ENCODE peak calls at places on chromosomes 2 and 18, in six cellular contexts. A is mesothelial cell of epicardium, B is left cardiac atrium, N is stomach, S is HTR-8/SVneo, C is AG08396. H is an unnamed sample.

GRCh38 chr2:236627846-236628245 is 58.2 kb downstream of the ACKR3 start:
- DNase-seq in A (peak), B (no peak), N (no peak), S (no peak), C (no peak), H (no peak)

GRCh38 chr18:74724186-74724585 is 126.5 kb downstream of the ZNF407 start:
- DNase-seq in A (no peak), B (no peak), N (no peak), S (no peak), C (peak), H (no peak)

GRCh38 chr2:213920014-213920413 is 490.8 kb upstream of the VWC2L start:
- DNase-seq in A (no peak), B (no peak), N (no peak), S (no peak), C (no peak), H (no peak)

GRCh38 chr2:127197475-127198385 is 22.4 kb downstream of the CYP27C1 start:
- DNase-seq in A (peak), B (peak), N (peak), S (peak), C (peak), H (peak)

GRCh38 chr2:229611360-229611759 is 103.0 kb downstream of the DNER start:
- DNase-seq in A (no peak), B (no peak), N (no peak), S (no peak), C (no peak), H (no peak)

GRCh38 chr18:12057419-12058039 is 36.1 kb upstream of the ANKRD62 start:
- DNase-seq in A (no peak), B (no peak), N (no peak), S (no peak), C (no peak), H (no peak)

GRCh38 chr18:43978174-43978573 is 700.9 kb upstream of the SYT4 start:
- DNase-seq in A (no peak), B (no peak), N (no peak), S (no peak), C (no peak), H (no peak)

GRCh38 chr18:54776282-54776977 is 51.8 kb upstream of the RAB27B start:
- DNase-seq in A (no peak), B (peak), N (no peak), S (peak), C (peak), H (peak)

GRCh38 chr2:208638059-208638458 is 231.5 kb downstream of the PTH2R start:
- DNase-seq in A (no peak), B (no peak), N (no peak), S (no peak), C (no peak), H (peak)

GRCh38 chr18:3703732-3704176 is 253.8 kb downstream of the TGIF1 start:
- DNase-seq in A (peak), B (peak), N (peak), S (peak), C (peak), H (peak)

GRCh38 chr2:235917506-235917905 is 250.7 kb downstream of the GBX2 start:
- DNase-seq in A (no peak), B (no peak), N (no peak), S (no peak), C (no peak), H (no peak)

GRCh38 chr2:29238497-29238896 is 123.3 kb downstream of the CLIP4 start:
- DNase-seq in A (no peak), B (no peak), N (no peak), S (peak), C (peak), H (peak)

GRCh38 chr2:204108301-204108700 is 171.7 kb downstream of the ICOS start:
- DNase-seq in A (no peak), B (no peak), N (no peak), S (peak), C (peak), H (peak)

GRCh38 chr2:3173031-3173430 is 204.6 kb downstream of the EIPR1 start:
- DNase-seq in A (no peak), B (no peak), N (no peak), S (no peak), C (no peak), H (no peak)

GRCh38 chr18:67104700-67105284 is 411.7 kb downstream of the DSEL start:
- DNase-seq in A (peak), B (peak), N (peak), S (peak), C (peak), H (peak)

GRCh38 chr18:62606106-62606505 is 83.3 kb downstream of the ZCCHC2 start:
- DNase-seq in A (no peak), B (no peak), N (no peak), S (no peak), C (peak), H (no peak)

GRCh38 chr2:60370835-60371618 is 182.4 kb downstream of the BCL11A start:
- DNase-seq in A (no peak), B (no peak), N (no peak), S (no peak), C (no peak), H (no peak)

GRCh38 chr2:58319481-58319880 is 78.4 kb upstream of the FANCL start:
- DNase-seq in A (no peak), B (no peak), N (no peak), S (no peak), C (no peak), H (no peak)

GRCh38 chr18:56433919-56434318 is 204.5 kb downstream of the TXNL1 start:
- DNase-seq in A (no peak), B (no peak), N (no peak), S (no peak), C (no peak), H (no peak)

GRCh38 chr2:71785550-71785951 is 332.2 kb downstream of the DYSF start:
- DNase-seq in A (no peak), B (no peak), N (no peak), S (no peak), C (no peak), H (no peak)

GRCh38 chr2:9895669-9896068 is 52.4 kb downstream of the TAF1B start:
- DNase-seq in A (no peak), B (no peak), N (no peak), S (no peak), C (no peak), H (peak)

GRCh38 chr18:80034852-80035406 is 695 bp downstream of the RBFA start:
- DNase-seq in A (no peak), B (no peak), N (no peak), S (no peak), C (no peak), H (no peak)

GRCh38 chr2:127415593-127416485 is 2.4 kb upstream of the PROC start:
- DNase-seq in A (peak), B (peak), N (peak), S (no peak), C (no peak), H (peak)

GRCh38 chr2:217098435-217098834 is 238.6 kb upstream of the TNP1 start:
- DNase-seq in A (no peak), B (no peak), N (no peak), S (no peak), C (no peak), H (no peak)

GRCh38 chr18:58208207-58208944 is 164.3 kb downstream of the NEDD4L start:
- DNase-seq in A (no peak), B (no peak), N (no peak), S (no peak), C (no peak), H (no peak)

GRCh38 chr18:48679236-48679635 is 140.4 kb downstream of the CTIF start:
- DNase-seq in A (no peak), B (no peak), N (no peak), S (no peak), C (no peak), H (no peak)

GRCh38 chr2:121638333-121638732 is 10.9 kb downstream of the CLASP1 start:
- DNase-seq in A (no peak), B (no peak), N (no peak), S (no peak), C (no peak), H (no peak)

GRCh38 chr18:52670903-52671302 is 330.9 kb downstream of the DCC start:
- DNase-seq in A (no peak), B (no peak), N (no peak), S (no peak), C (no peak), H (peak)

GRCh38 chr2:59910176-59910575 is 643.3 kb downstream of the BCL11A start:
- DNase-seq in A (no peak), B (no peak), N (no peak), S (no peak), C (no peak), H (no peak)